ENCODE peak calls at places on chromosomes 7 and 10, in five cellular contexts. Q, H, C, J and T are unnamed samples.

GRCh38 chr10:102394801-102395676 is 466 bp upstream of the NFKB2 start:
- DNase-seq in H (peak), C (peak), Q (peak), J (peak), T (peak)

GRCh38 chr10:132742167-132742836 is 43.6 kb downstream of the NKX6-2 start:
- DNase-seq in J (no peak), H (no peak), C (no peak), Q (no peak), T (no peak)

GRCh38 chr10:53403688-53404087 is 631.1 kb upstream of the MBL2 start:
- DNase-seq in H (peak), C (no peak), Q (no peak), J (peak), T (no peak)

GRCh38 chr10:77849039-77849664 is 77.4 kb downstream of the DLG5 start:
- DNase-seq in H (no peak), Q (peak), J (no peak), C (peak), T (peak)

GRCh38 chr10:13759167-13759566 is 172.4 kb downstream of the PRPF18 start:
- DNase-seq in H (no peak), C (peak), Q (peak), J (no peak), T (no peak)

GRCh38 chr7:31028417-31028988 is 23.6 kb upstream of the ADCYAP1R1 start:
- DNase-seq in Q (no peak), C (no peak), J (no peak), H (no peak), T (no peak)

GRCh38 chr10:22624289-22624738 is 90.1 kb downstream of the PIP4K2A start:
- DNase-seq in Q (no peak), C (no peak), H (peak), J (no peak), T (no peak)

GRCh38 chr7:123494193-123494796 is 40.1 kb downstream of the IQUB start:
- DNase-seq in J (no peak), Q (no peak), C (no peak), H (peak), T (no peak)

GRCh38 chr10:118107040-118107439 is 60.3 kb upstream of the RAB11FIP2 start:
- DNase-seq in C (no peak), Q (no peak), H (no peak), J (no peak), T (no peak)

GRCh38 chr7:128875523-128875948 is 12.9 kb downstream of the ATP6V1F start:
- DNase-seq in H (no peak), Q (no peak), C (no peak), J (peak), T (no peak)

GRCh38 chr10:9069136-9069535 is 1014.6 kb downstream of the GATA3 start:
- DNase-seq in H (no peak), C (no peak), Q (no peak), J (no peak), T (no peak)

GRCh38 chr10:91472911-91473310 is 62.8 kb downstream of the HECTD2 start:
- DNase-seq in Q (no peak), H (no peak), J (no peak), C (no peak), T (no peak)

GRCh38 chr7:50863053-50863452 is 80.4 kb upstream of the GRB10 start:
- DNase-seq in Q (no peak), H (no peak), J (no peak), C (no peak), T (no peak)

GRCh38 chr7:78587443-78588044 is 789.0 kb downstream of the PHTF2 start:
- DNase-seq in C (no peak), Q (no peak), H (no peak), J (no peak), T (no peak)

GRCh38 chr7:379456-380225 is 89.7 kb downstream of the FOXL3 start:
- DNase-seq in Q (peak), C (peak), J (peak), H (no peak), T (no peak)

GRCh38 chr7:128021361-128021760 is 9.9 kb downstream of the LRRC4 start:
- DNase-seq in C (no peak), H (no peak), J (no peak), Q (no peak), T (no peak)

GRCh38 chr7:102469972-102470825 is 5.4 kb downstream of the LRWD1 start:
- DNase-seq in J (no peak), H (no peak), C (no peak), Q (no peak), T (no peak)

GRCh38 chr10:110746969-110747608 is 103.0 kb downstream of the RBM20 start:
- DNase-seq in Q (no peak), C (no peak), H (no peak), J (no peak), T (no peak)

GRCh38 chr10:308572-309085 is 173.4 kb downstream of the ZMYND11 start:
- DNase-seq in H (no peak), J (no peak), Q (no peak), C (no peak), T (no peak)

GRCh38 chr10:17033529-17034250 is 95.9 kb downstream of the CUBN start:
- DNase-seq in H (no peak), J (no peak), C (peak), Q (no peak), T (no peak)

GRCh38 chr7:155387066-155387620 is 70.8 kb upstream of the EN2 start:
- DNase-seq in C (no peak), H (no peak), J (no peak), Q (no peak), T (no peak)

GRCh38 chr7:115052706-115053105 is 130.8 kb downstream of the MDFIC start:
- DNase-seq in J (no peak), Q (no peak), C (peak), H (no peak), T (no peak)

GRCh38 chr10:119290301-119291036 is 83.1 kb downstream of the GRK5 start:
- DNase-seq in H (no peak), J (no peak), Q (no peak), C (no peak), T (no peak)

GRCh38 chr7:110988890-110989501 is 101.9 kb upstream of the LRRN3 start:
- DNase-seq in H (no peak), C (no peak), J (no peak), Q (no peak), T (no peak)

GRCh38 chr10:74936577-74937445 is 110.4 kb downstream of the KAT6B start:
- DNase-seq in C (no peak), J (no peak), H (peak), Q (no peak), T (no peak)

GRCh38 chr10:59607971-59608370 is 101.7 kb downstream of the SLC16A9 start:
- DNase-seq in C (no peak), Q (no peak), H (no peak), J (no peak), T (no peak)

GRCh38 chr7:123782071-123782798 is 33.4 kb upstream of the WASL start:
- DNase-seq in Q (no peak), H (peak), J (no peak), C (no peak), T (no peak)

GRCh38 chr10:102962259-102962658 is 44.2 kb downstream of the CNNM2 start:
- DNase-seq in C (no peak), Q (no peak), H (no peak), J (no peak), T (no peak)

GRCh38 chr7:66502230-66503035 is 126.2 kb upstream of the KCTD7 start:
- DNase-seq in H (no peak), J (no peak), C (no peak), Q (no peak), T (no peak)

GRCh38 chr7:39504963-39505362 is 61.2 kb upstream of the YAE1 start:
- DNase-seq in J (no peak), H (peak), Q (no peak), C (no peak), T (no peak)

GRCh38 chr7:36406156-36406555 is 16.5 kb downstream of the ANLN start:
- DNase-seq in J (no peak), Q (peak), C (peak), H (no peak), T (no peak)

GRCh38 chr7:135160098-135160857 is 10.2 kb downstream of the CYREN start:
- DNase-seq in C (no peak), Q (no peak), H (peak), J (no peak), T (no peak)

GRCh38 chr7:24821045-24821853 is 64.0 kb upstream of the GSDME start:
- DNase-seq in H (peak), J (peak), Q (no peak), C (no peak), T (no peak)
- TF ChIP-seq CTCF in H (peak), J (no peak), Q (no peak), C (no peak), T (no peak)

GRCh38 chr7:131861620-131862346 is 305.4 kb upstream of the PODXL start:
- DNase-seq in C (no peak), H (no peak), J (no peak), Q (no peak), T (no peak)
- TF ChIP-seq CTCF in C (no peak), H (no peak), J (no peak), Q (no peak), T (no peak)

DNA sequence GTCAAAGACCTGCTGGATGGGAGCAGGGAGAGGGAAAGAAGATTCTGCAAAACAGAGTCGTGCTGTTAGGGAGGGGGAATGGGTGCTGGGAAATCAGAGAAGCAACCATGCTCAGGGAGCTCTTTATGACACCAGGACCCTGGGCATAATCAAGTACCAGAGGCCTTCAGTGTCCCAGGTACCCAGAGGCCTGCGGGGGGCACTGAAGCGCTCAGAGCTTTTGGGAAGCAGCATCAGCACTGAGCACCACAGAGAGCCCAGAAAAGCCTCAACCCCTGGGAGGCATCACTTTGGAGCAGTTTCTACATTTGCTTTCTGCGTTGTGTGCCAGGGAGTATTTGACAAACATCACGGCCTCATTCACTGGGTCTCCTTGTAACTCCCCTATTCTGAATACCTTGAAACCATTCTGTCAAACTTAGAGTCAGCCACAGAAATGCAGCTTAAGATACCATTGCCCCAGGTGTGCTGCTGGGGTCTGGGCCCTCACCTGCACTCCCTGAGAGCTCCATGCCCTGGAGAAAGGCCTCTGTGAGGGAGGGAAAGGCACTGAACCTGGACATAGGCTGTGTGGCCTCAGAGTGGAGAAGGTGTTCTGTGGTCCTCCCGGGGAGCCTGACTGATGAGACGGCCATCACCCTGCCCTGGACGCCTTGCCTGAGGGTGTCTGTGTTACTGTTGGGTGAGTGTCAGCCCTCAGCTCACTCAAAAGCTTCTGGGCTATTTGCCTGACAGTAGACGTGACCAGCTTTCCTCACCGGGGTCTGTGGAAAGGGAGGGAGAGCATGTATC is 37.1 kb downstream of the CXCL12 start:
- DNase-seq in Q (no peak), H (no peak), J (no peak), C (peak), T (no peak)
- TF ChIP-seq CTCF in Q (no peak), H (no peak), J (no peak), C (peak), T (no peak)

DNA sequence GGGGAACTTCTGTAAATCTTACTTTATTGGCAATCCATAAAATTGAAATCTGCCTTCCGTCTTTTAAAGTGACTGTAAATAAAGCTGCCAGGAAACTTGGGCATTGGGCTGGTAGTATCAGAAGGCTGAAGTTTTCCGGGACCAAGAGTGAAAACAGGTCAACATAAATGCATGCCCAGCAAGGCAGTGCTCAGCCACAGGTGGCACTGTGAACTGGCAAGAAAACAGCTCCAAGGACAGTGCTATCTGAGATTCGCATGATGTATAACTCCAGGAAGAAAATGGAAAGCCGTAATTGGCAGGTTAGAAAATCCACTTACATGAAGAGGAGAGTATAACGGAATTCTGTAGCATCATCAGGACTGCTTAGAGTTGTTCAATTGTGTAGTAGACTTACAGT is 1.9 kb upstream of the INSYN2A start:
- DNase-seq in H (no peak), J (no peak), C (peak), Q (no peak), T (no peak)
- TF ChIP-seq CTCF in H (peak), J (no peak), C (peak), Q (no peak), T (no peak)

GRCh38 chr10:98213740-98214139 is 54.3 kb downstream of the LOXL4 start:
- DNase-seq in H (no peak), J (no peak), Q (no peak), C (no peak), T (no peak)
- TF ChIP-seq CTCF in H (no peak), J (no peak), Q (no peak), C (no peak), T (no peak)

DNA sequence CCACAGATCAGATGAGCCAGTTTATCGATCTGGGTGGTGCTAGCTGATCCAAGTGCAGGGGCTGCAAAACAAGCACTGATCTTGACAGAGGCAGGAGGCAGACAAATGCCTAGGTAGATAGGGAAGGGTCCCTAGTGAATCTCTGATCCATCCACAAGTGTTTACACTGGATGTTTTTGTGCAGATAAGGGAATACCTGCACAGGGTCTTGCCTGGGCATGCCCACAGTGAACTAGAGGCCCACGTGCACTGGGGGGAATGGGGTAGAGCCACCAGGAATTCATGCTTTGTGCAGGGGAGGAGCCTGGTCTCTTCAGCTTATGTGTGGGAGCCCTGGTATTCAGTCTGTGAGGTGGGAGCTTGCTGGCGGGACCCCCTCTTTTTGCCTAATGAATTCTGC is 50.3 kb downstream of the SDHAF3 start:
- DNase-seq in J (no peak), Q (no peak), C (no peak), H (no peak), T (no peak)
- TF ChIP-seq CTCF in J (no peak), Q (no peak), C (no peak), H (no peak), T (no peak)

GRCh38 chr10:57247271-57247670 is 886.2 kb upstream of the ZWINT start:
- DNase-seq in C (no peak), H (no peak), Q (no peak), J (no peak), T (no peak)
- TF ChIP-seq CTCF in C (no peak), H (no peak), Q (no peak), J (no peak), T (no peak)

DNA sequence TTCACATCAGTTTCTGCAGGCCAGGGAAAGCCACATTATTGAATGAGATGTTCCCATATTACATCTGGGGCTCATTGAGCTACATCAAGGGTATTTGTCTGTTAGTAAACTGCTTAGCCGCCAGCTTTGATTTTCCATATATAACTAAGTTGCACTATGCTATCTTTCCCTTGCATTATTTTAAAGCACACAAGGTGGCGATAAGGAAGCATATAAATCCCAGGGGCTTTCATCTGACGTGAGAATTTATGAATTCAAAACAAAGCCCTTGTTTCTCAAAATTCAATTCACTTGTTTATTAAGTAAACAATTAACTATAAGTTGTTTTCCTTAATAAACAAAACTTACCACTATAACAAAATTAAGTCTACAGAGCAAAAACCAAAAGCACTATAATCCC is 334.1 kb upstream of the TPK1 start:
- DNase-seq in H (no peak), Q (no peak), C (no peak), J (no peak), T (no peak)
- TF ChIP-seq CTCF in H (no peak), Q (no peak), C (peak), J (no peak), T (peak)

GRCh38 chr7:121395961-121396757 is at the start of gene FAM3C:
- DNase-seq in J (peak), H (peak), C (peak), Q (peak), T (peak)
- TF ChIP-seq CTCF in J (peak), H (peak), C (peak), Q (peak), T (peak)

GRCh38 chr7:112118581-112119566 is 87.3 kb downstream of the DOCK4 start:
- DNase-seq in H (no peak), J (no peak), Q (no peak), C (no peak), T (no peak)
- TF ChIP-seq CTCF in H (no peak), J (no peak), Q (no peak), C (no peak), T (no peak)